ENCODE peak calls at places on chromosomes 11 and 22, in five cellular contexts. I is MM.1S, W is GM23338, M is GM23248, L is PC-9. B is an unnamed sample. For H3F3A, the result is how much of the 10 kb centered on the place peaks cover.

GRCh38 chr11:61771995-61772455 is 19.6 kb downstream of the MYRF start:
- DNase-seq in I (no peak), W (peak), M (no peak), L (no peak), B (no peak)

GRCh38 chr11:61482513-61482912 is 26.0 kb upstream of the LRRC10B start:
- DNase-seq in I (no peak), W (peak), M (peak), L (no peak), B (peak)

GRCh38 chr11:14310696-14311095 is 48.3 kb downstream of the RRAS2 start:
- DNase-seq in I (no peak), W (no peak), M (peak), L (no peak), B (no peak)

GRCh38 chr11:18588297-18589252 is at the start of gene UEVLD:
- DNase-seq in I (peak), W (peak), M (peak), L (peak), B (peak)

GRCh38 chr22:17430298-17430900 is 61.1 kb downstream of the CECR2 start:
- DNase-seq in I (no peak), W (no peak), M (peak), L (no peak), B (no peak)

GRCh38 chr22:48871176-48871840 is 956.4 kb downstream of the BRD1 start:
- DNase-seq in I (no peak), W (no peak), M (no peak), L (no peak), B (no peak)

GRCh38 chr22:35071784-35072183 is 5.8 kb downstream of the ISX start:
- DNase-seq in I (no peak), W (no peak), M (no peak), L (no peak), B (peak)

GRCh38 chr11:84720706-84721402 is 906.3 kb downstream of the DLG2 start:
- DNase-seq in I (peak), W (peak), M (peak), L (no peak), B (no peak)

GRCh38 chr11:11980200-11980599 is 28.2 kb downstream of the DKK3 start:
- DNase-seq in I (no peak), W (no peak), M (no peak), L (no peak), B (no peak)

GRCh38 chr11:74713686-74714085 is 17.5 kb downstream of the CHRDL2 start:
- DNase-seq in I (no peak), W (no peak), M (no peak), L (no peak), B (no peak)

GRCh38 chr11:17477361-17477760 is 716 bp upstream of the ABCC8 start:
- DNase-seq in I (no peak), W (no peak), M (no peak), L (no peak), B (no peak)

GRCh38 chr11:59145534-59145933 is 2.9 kb downstream of the FAM111A start:
- DNase-seq in I (no peak), W (no peak), M (peak), L (no peak), B (peak)

GRCh38 chr11:250740-251299 is 14.0 kb downstream of the PSMD13 start:
- DNase-seq in I (peak), W (peak), M (peak), L (no peak), B (peak)

GRCh38 chr11:3665336-3666022 is 5.7 kb downstream of the CHRNA10 start:
- DNase-seq in I (no peak), W (no peak), M (no peak), L (no peak), B (no peak)

GRCh38 chr11:76626921-76627391 is 43.6 kb downstream of the LRRC32 start:
- DNase-seq in I (peak), W (no peak), M (peak), L (no peak), B (peak)

GRCh38 chr11:76625787-76626186 is 44.8 kb downstream of the LRRC32 start:
- DNase-seq in I (no peak), W (no peak), M (no peak), L (no peak), B (no peak)

GRCh38 chr22:49588739-49589138 is 238.9 kb downstream of the BRD1 start:
- DNase-seq in I (no peak), W (no peak), M (no peak), L (no peak), B (no peak)

GRCh38 chr11:78742430-78742829 is 167.8 kb upstream of the NARS2 start:
- DNase-seq in I (no peak), W (no peak), M (peak), L (no peak), B (peak)

GRCh38 chr11:94574193-94574961 is 7.2 kb downstream of the PIWIL4 start:
- DNase-seq in I (no peak), W (no peak), M (peak), L (no peak), B (no peak)

GRCh38 chr11:31767066-31767465 is 44.1 kb downstream of the PAX6 start:
- DNase-seq in I (no peak), W (peak), M (no peak), L (no peak), B (no peak)
- H3F3A ChIP-seq in I (under half), W (under half), M (under half), L (under half), B (under half)

GRCh38 chr22:30235687-30236170 is 10.8 kb downstream of the LIF start:
- DNase-seq in I (no peak), W (peak), M (peak), L (peak), B (peak)
- H3K27ac ChIP-seq in I (no peak), W (no peak), M (peak), L (peak), B (peak)

GRCh38 chr11:2133481-2134021 is 5.6 kb downstream of the IGF2 start:
- DNase-seq in I (no peak), W (no peak), M (no peak), L (no peak), B (no peak)

GRCh38 chr11:2135648-2136201 is 3.5 kb downstream of the IGF2 start:
- DNase-seq in I (no peak), W (no peak), M (no peak), L (no peak), B (no peak)

GRCh38 chr11:2135018-2135569 is 4.1 kb downstream of the IGF2 start:
- DNase-seq in I (no peak), W (no peak), M (no peak), L (no peak), B (no peak)

GRCh38 chr11:2132874-2133480 is 6.2 kb downstream of the IGF2 start:
- DNase-seq in I (no peak), W (no peak), M (no peak), L (no peak), B (no peak)

DNA sequence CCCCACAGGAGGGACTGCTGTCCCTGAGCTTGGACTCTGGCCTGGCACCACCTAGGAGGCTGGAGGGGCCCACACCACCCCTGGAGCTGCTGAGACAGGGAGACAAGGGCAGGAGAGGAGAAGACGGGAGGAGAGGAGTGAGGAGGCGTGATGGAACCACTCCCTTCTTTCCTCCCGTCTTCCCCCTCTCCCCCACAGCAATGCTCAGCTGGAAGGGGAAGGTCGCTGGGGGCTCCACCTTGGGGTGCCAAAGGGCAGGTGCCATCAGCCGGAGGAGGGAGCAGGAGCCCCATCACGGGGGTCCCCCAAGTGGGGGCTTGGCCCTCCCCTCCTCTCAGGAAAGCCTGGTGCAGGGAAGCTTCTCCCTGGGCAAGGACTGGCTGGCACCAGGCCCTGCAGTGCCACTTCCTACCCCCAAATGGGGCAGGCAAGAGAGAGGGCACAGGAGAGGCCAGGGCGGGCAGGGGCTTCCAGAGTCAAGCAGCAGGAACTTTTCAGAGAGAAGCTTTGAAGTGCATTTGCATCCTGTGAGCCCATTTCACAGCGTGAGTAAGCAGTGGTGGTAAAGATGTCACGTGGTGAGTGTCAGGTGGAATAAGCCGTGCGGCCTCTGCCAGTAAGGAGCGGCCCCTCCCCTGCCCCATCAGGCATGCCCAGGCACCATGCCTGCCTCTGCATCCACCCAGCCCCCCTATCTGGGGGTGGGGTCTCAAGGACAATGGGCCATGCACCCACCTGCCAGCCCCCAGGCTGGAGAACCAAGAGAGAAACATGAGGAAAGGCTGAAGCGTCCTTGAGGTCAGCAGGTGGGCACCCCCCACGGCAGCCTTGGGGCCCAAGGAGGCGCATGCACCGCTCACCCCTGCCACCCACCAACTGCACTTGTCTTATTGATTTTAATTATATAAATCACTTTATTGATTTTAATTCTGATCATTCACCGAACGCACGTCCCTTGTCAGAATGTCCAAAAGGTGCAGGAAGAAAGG is 4.9 kb downstream of the IGF2 start:
- DNase-seq in I (no peak), W (no peak), M (no peak), L (no peak), B (no peak)
- TF ChIP-seq EZH2 in I (no peak), W (no peak), M (no peak), L (no peak), B (no peak)

GRCh38 chr22:22888509-22889353 is 1.1 kb downstream of the IGLL5 start:
- DNase-seq in I (peak), W (no peak), M (no peak), L (no peak), B (no peak)
- H3F3A ChIP-seq in I (half or more), W (under half), M (under half), L (under half), B (under half)

GRCh38 chr11:7019500-7020182 is 505 bp downstream of the ZNF214 start:
- DNase-seq in I (no peak), W (peak), M (peak), L (no peak), B (no peak)

GRCh38 chr11:7016011-7016410 is 4.1 kb downstream of the ZNF214 start:
- DNase-seq in I (no peak), W (no peak), M (no peak), L (no peak), B (no peak)

GRCh38 chr11:7020183-7020917 is at the start of the genes NLRP14 and ZNF214:
- DNase-seq in I (peak), W (peak), M (peak), L (no peak), B (peak)

DNA sequence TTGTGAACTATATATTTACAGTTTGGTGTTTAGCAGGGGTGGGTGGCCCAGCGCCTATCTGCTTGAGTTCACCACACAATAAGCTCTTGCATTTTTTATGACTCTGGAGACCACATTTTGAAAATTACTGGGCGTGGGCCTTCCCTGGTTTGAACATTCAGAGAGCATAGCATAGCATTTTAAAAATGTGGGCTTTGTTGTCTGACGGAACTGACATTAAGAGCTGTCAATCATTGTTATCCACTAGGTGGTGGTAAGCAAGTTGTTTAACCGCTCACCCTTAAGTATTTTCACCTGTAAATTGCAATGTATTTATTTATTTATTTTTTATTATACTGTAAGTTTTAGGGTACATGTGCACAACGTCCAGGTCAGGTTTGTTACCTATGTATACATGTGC is 1.0 kb downstream of the NLRP14 start:
- DNase-seq in I (no peak), W (no peak), M (no peak), L (no peak), B (no peak)
- H3K27ac ChIP-seq in I (no peak), W (no peak), M (no peak), L (no peak), B (no peak)

DNA sequence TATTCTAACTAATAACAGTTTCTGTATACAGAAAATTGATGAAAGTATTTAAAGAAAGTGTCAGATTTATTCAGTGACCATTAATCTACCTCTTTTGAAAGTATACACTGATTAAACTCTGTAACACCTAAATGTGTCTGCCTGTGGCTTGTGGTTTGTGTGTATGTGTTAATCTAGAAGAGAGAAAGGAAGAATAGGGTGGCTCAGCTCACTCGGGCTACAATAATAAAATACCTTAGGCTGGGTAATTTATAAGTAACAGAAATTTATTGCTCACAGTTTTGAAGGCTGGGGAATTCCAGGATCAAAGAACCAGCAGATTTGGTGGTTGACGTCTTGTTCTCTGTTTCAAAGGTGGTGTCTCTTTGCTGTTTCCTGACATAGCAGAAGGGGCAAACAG is 13.6 kb upstream of the OR5AS1 start:
- DNase-seq in I (peak), W (no peak), M (no peak), L (no peak), B (no peak)
- TF ChIP-seq EZH2 in I (no peak), W (no peak), M (no peak), L (no peak), B (no peak)

GRCh38 chr11:87368876-87369480 is 331.2 kb downstream of the TMEM135 start:
- DNase-seq in I (no peak), W (peak), M (peak), L (no peak), B (peak)

GRCh38 chr11:87374206-87374793 is 336.6 kb downstream of the TMEM135 start:
- DNase-seq in I (no peak), W (no peak), M (peak), L (no peak), B (no peak)

GRCh38 chr11:87368151-87368550 is 330.4 kb downstream of the TMEM135 start:
- DNase-seq in I (no peak), W (no peak), M (no peak), L (no peak), B (no peak)

GRCh38 chr11:87369888-87370287 is 332.2 kb downstream of the TMEM135 start:
- DNase-seq in I (no peak), W (no peak), M (no peak), L (no peak), B (no peak)

DNA sequence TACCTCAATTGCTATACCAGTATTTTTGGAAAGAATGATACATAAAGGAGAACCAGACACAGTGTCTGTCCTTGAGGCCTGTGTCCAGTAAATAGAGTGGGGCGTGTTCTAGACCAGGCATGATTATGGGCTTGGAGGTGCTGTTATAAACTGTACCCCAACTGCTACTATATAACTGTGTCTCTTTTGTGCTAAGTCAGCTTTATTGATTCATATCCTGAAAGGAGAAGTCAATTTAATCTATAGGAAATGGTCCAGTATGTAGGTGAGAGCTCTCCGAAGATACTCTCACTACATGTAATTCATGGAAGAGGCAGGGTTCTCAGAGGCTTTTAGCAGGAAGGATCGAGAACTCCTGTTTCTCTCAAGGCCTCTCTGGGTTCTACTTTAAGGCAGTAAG is 334.3 kb downstream of the TMEM135 start:
- DNase-seq in I (no peak), W (no peak), M (no peak), L (no peak), B (no peak)
- H3F3A ChIP-seq in I (under half), W (under half), M (under half), L (under half), B (under half)

DNA sequence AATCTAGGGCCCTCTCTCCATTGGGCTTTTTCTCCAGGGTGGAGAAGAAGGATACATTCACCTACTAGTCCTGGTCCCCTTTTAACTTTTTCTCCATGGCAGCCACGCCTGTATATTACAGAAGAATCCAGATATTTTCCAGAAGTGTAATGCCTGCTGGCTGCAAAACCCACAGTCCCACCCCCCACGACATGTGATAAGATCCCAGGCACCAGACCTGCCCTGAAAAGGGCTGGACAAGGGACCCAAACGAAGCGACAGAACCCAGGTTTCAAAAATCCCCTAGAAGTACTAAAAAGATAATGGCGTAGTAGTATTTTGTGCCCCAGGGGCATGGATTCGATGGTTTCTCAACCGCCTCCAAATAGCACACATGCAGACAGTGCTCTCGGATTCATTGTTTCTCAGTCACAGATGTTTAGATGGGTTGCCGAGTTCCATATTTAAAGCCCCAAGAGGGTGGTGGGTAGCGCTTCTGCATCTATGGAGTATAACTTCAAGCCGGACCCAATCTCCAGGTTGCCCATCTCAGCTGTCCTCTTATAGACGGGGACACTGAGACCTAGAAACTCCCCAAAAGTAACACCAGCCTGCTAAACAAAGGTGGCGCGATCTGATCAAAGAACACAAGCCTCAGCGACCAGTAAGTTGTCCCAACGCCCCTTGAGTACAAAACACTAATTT is 2.6 kb downstream of the WT1 start:
- DNase-seq in I (no peak), W (peak), M (no peak), L (no peak), B (no peak)
- H3K27ac ChIP-seq in I (no peak), W (no peak), M (no peak), L (no peak), B (no peak)